ENCODE peak calls at places on chromosomes 3 and 15, in ten cellular contexts. One of them, this sample, is unnamed.

GRCh38 chr3:172836390-172836997 is 86.0 kb downstream of the ECT2 start:
- DNase-seq in K562: peak; percentile 24
- DNase-seq in spleen: no peak
- DNase-seq in stomach: no peak
- DNase-seq in prostate gland: no peak
- DNase-seq in GM12891: no peak
- DNase-seq in esophagus muscularis mucosa: no peak
- DNase-seq in Panc1: peak; percentile 32
- DNase-seq in HL-60: no peak
- DNase-seq in vagina: no peak
- DNase-seq in this sample: no peak

GRCh38 chr3:133956982-133957381 is 61.3 kb upstream of the RAB6B start:
- DNase-seq in stomach: no peak
- DNase-seq in prostate gland: no peak
- DNase-seq in HL-60: no peak
- DNase-seq in K562: no peak
- DNase-seq in vagina: no peak
- DNase-seq in GM12891: no peak
- DNase-seq in spleen: peak; percentile 48
- DNase-seq in esophagus muscularis mucosa: no peak
- DNase-seq in Panc1: no peak
- DNase-seq in this sample: no peak

GRCh38 chr15:100115711-100116090 is 226.1 kb downstream of the ADAMTS17 start:
- DNase-seq in Panc1: no peak
- DNase-seq in spleen: peak; percentile 32
- DNase-seq in vagina: no peak
- DNase-seq in esophagus muscularis mucosa: no peak
- DNase-seq in GM12891: no peak
- DNase-seq in stomach: no peak
- DNase-seq in K562: no peak
- DNase-seq in HL-60: no peak
- DNase-seq in prostate gland: no peak
- DNase-seq in this sample: no peak

GRCh38 chr3:11095932-11096265 is 58.4 kb upstream of the HRH1 start:
- DNase-seq in K562: peak; percentile 4
- DNase-seq in Panc1: no peak
- DNase-seq in esophagus muscularis mucosa: no peak
- DNase-seq in stomach: no peak
- DNase-seq in spleen: no peak
- DNase-seq in vagina: no peak
- DNase-seq in GM12891: no peak
- DNase-seq in prostate gland: no peak
- DNase-seq in HL-60: no peak
- DNase-seq in this sample: no peak

GRCh38 chr3:85161544-85161943 is 202.8 kb downstream of the CADM2 start:
- DNase-seq in Panc1: peak; percentile 27
- DNase-seq in HL-60: no peak
- DNase-seq in vagina: no peak
- DNase-seq in K562: no peak
- DNase-seq in esophagus muscularis mucosa: no peak
- DNase-seq in prostate gland: no peak
- DNase-seq in spleen: no peak
- DNase-seq in stomach: no peak
- DNase-seq in GM12891: no peak
- DNase-seq in this sample: no peak

GRCh38 chr3:143464850-143465249 is 345.3 kb downstream of the CHST2 start:
- DNase-seq in vagina: no peak
- DNase-seq in spleen: no peak
- DNase-seq in GM12891: no peak
- DNase-seq in esophagus muscularis mucosa: no peak
- DNase-seq in HL-60: no peak
- DNase-seq in stomach: no peak
- DNase-seq in prostate gland: no peak
- DNase-seq in Panc1: no peak
- DNase-seq in K562: no peak
- DNase-seq in this sample: no peak

GRCh38 chr15:49731187-49731828 is 110.5 kb downstream of the DTWD1 start:
- DNase-seq in stomach: no peak
- DNase-seq in Panc1: no peak
- DNase-seq in prostate gland: no peak
- DNase-seq in GM12891: no peak
- DNase-seq in K562: no peak
- DNase-seq in spleen: no peak
- DNase-seq in esophagus muscularis mucosa: no peak
- DNase-seq in HL-60: no peak
- DNase-seq in vagina: no peak
- DNase-seq in this sample: no peak

GRCh38 chr15:89822951-89823701 is 8.5 kb upstream of the ANPEP start:
- DNase-seq in GM12891: no peak
- DNase-seq in spleen: peak; percentile 83
- DNase-seq in vagina: no peak
- DNase-seq in K562: no peak
- DNase-seq in prostate gland: no peak
- DNase-seq in stomach: no peak
- DNase-seq in Panc1: no peak
- DNase-seq in HL-60: no peak
- DNase-seq in esophagus muscularis mucosa: no peak
- DNase-seq in this sample: no peak

GRCh38 chr15:95875141-95875643 is 455.3 kb upstream of the NR2F2 start:
- DNase-seq in GM12891: no peak
- DNase-seq in HL-60: peak; percentile 68
- DNase-seq in vagina: no peak
- DNase-seq in K562: no peak
- DNase-seq in Panc1: no peak
- DNase-seq in spleen: no peak
- DNase-seq in prostate gland: peak; percentile 6
- DNase-seq in stomach: peak; percentile 38
- DNase-seq in esophagus muscularis mucosa: no peak
- DNase-seq in this sample: no peak

GRCh38 chr15:32799904-32800535 is 82.2 kb downstream of the GREM1 start:
- DNase-seq in esophagus muscularis mucosa: no peak
- DNase-seq in K562: no peak
- DNase-seq in spleen: no peak
- DNase-seq in stomach: no peak
- DNase-seq in prostate gland: no peak
- DNase-seq in GM12891: no peak
- DNase-seq in vagina: no peak
- DNase-seq in HL-60: no peak
- DNase-seq in Panc1: no peak
- DNase-seq in this sample: no peak

GRCh38 chr15:97870771-97871170 is 89.7 kb upstream of the ARRDC4 start:
- DNase-seq in esophagus muscularis mucosa: no peak
- DNase-seq in prostate gland: no peak
- DNase-seq in stomach: no peak
- DNase-seq in vagina: no peak
- DNase-seq in K562: no peak
- DNase-seq in spleen: no peak
- DNase-seq in GM12891: no peak
- DNase-seq in HL-60: no peak
- DNase-seq in Panc1: no peak
- DNase-seq in this sample: no peak

GRCh38 chr3:27345045-27345444 is 24.1 kb downstream of the NEK10 start:
- DNase-seq in HL-60: no peak
- DNase-seq in spleen: no peak
- DNase-seq in K562: no peak
- DNase-seq in Panc1: no peak
- DNase-seq in GM12891: no peak
- DNase-seq in vagina: no peak
- DNase-seq in stomach: no peak
- DNase-seq in prostate gland: no peak
- DNase-seq in esophagus muscularis mucosa: no peak
- DNase-seq in this sample: no peak

GRCh38 chr3:193980905-193981304 is 155.0 kb upstream of the HES1 start:
- DNase-seq in spleen: no peak
- DNase-seq in HL-60: no peak
- DNase-seq in GM12891: no peak
- DNase-seq in esophagus muscularis mucosa: peak; percentile 68
- DNase-seq in Panc1: no peak
- DNase-seq in prostate gland: no peak
- DNase-seq in K562: no peak
- DNase-seq in vagina: no peak
- DNase-seq in stomach: no peak
- DNase-seq in this sample: no peak

GRCh38 chr3:171980578-171981270 is 58.7 kb upstream of the FNDC3B start:
- DNase-seq in K562: no peak
- DNase-seq in HL-60: no peak
- DNase-seq in GM12891: no peak
- DNase-seq in spleen: no peak
- DNase-seq in vagina: no peak
- DNase-seq in stomach: no peak
- DNase-seq in esophagus muscularis mucosa: no peak
- DNase-seq in Panc1: no peak
- DNase-seq in prostate gland: no peak
- DNase-seq in this sample: no peak

GRCh38 chr3:82875401-82875800 is 1114.0 kb upstream of the GBE1 start:
- DNase-seq in K562: no peak
- DNase-seq in HL-60: no peak
- DNase-seq in vagina: no peak
- DNase-seq in stomach: no peak
- DNase-seq in prostate gland: no peak
- DNase-seq in esophagus muscularis mucosa: no peak
- DNase-seq in GM12891: no peak
- DNase-seq in Panc1: no peak
- DNase-seq in spleen: no peak
- DNase-seq in this sample: no peak

GRCh38 chr15:70376929-70377691 is 279.4 kb upstream of the TLE3 start:
- DNase-seq in spleen: no peak
- DNase-seq in esophagus muscularis mucosa: peak; percentile 91
- DNase-seq in GM12891: no peak
- DNase-seq in Panc1: no peak
- DNase-seq in K562: no peak
- DNase-seq in vagina: peak; percentile 85
- DNase-seq in stomach: peak; percentile 53
- DNase-seq in HL-60: peak; percentile 68
- DNase-seq in prostate gland: no peak
- DNase-seq in this sample: peak; percentile 83

GRCh38 chr3:3334456-3334855 is 155.0 kb upstream of the CRBN start:
- DNase-seq in Panc1: no peak
- DNase-seq in K562: no peak
- DNase-seq in prostate gland: no peak
- DNase-seq in vagina: no peak
- DNase-seq in esophagus muscularis mucosa: no peak
- DNase-seq in spleen: no peak
- DNase-seq in GM12891: no peak
- DNase-seq in HL-60: no peak
- DNase-seq in stomach: no peak
- DNase-seq in this sample: no peak

GRCh38 chr3:3333571-3333970 is 154.1 kb upstream of the CRBN start:
- DNase-seq in stomach: no peak
- DNase-seq in GM12891: no peak
- DNase-seq in spleen: no peak
- DNase-seq in esophagus muscularis mucosa: peak; percentile 68
- DNase-seq in K562: no peak
- DNase-seq in HL-60: no peak
- DNase-seq in Panc1: no peak
- DNase-seq in vagina: no peak
- DNase-seq in prostate gland: no peak
- DNase-seq in this sample: no peak
- TF ChIP-seq POLR2AphosphoS5 in stomach: no peak
- TF ChIP-seq POLR2AphosphoS5 in GM12891: no peak
- TF ChIP-seq POLR2AphosphoS5 in spleen: no peak
- TF ChIP-seq POLR2AphosphoS5 in esophagus muscularis mucosa: no peak
- TF ChIP-seq POLR2AphosphoS5 in K562: no peak
- TF ChIP-seq POLR2AphosphoS5 in HL-60: no peak
- TF ChIP-seq POLR2AphosphoS5 in Panc1: no peak
- TF ChIP-seq POLR2AphosphoS5 in vagina: no peak
- TF ChIP-seq POLR2AphosphoS5 in prostate gland: no peak
- TF ChIP-seq POLR2AphosphoS5 in this sample: no peak

GRCh38 chr15:77067691-77068367 is 3.1 kb downstream of the TSPAN3 start:
- DNase-seq in HL-60: no peak
- DNase-seq in esophagus muscularis mucosa: no peak
- DNase-seq in K562: no peak
- DNase-seq in vagina: no peak
- DNase-seq in GM12891: no peak
- DNase-seq in spleen: no peak
- DNase-seq in prostate gland: no peak
- DNase-seq in stomach: no peak
- DNase-seq in Panc1: no peak
- DNase-seq in this sample: no peak

GRCh38 chr15:77064539-77065308 is 6.2 kb downstream of the TSPAN3 start:
- DNase-seq in stomach: no peak
- DNase-seq in HL-60: no peak
- DNase-seq in prostate gland: no peak
- DNase-seq in esophagus muscularis mucosa: no peak
- DNase-seq in spleen: no peak
- DNase-seq in K562: no peak
- DNase-seq in Panc1: peak; percentile 89
- DNase-seq in vagina: no peak
- DNase-seq in GM12891: no peak
- DNase-seq in this sample: no peak

GRCh38 chr15:77068633-77069032 is 2.3 kb downstream of the TSPAN3 start:
- DNase-seq in prostate gland: no peak
- DNase-seq in K562: no peak
- DNase-seq in stomach: no peak
- DNase-seq in Panc1: no peak
- DNase-seq in spleen: no peak
- DNase-seq in HL-60: no peak
- DNase-seq in esophagus muscularis mucosa: no peak
- DNase-seq in GM12891: no peak
- DNase-seq in vagina: no peak
- DNase-seq in this sample: no peak

GRCh38 chr15:77069521-77070121 is 1.3 kb downstream of the TSPAN3 start:
- DNase-seq in spleen: no peak
- DNase-seq in stomach: peak; percentile 47
- DNase-seq in Panc1: no peak
- DNase-seq in GM12891: no peak
- DNase-seq in K562: no peak
- DNase-seq in vagina: no peak
- DNase-seq in esophagus muscularis mucosa: no peak
- DNase-seq in HL-60: no peak
- DNase-seq in prostate gland: no peak
- DNase-seq in this sample: no peak

GRCh38 chr15:77066961-77067690 is 3.8 kb downstream of the TSPAN3 start:
- DNase-seq in K562: no peak
- DNase-seq in prostate gland: no peak
- DNase-seq in stomach: no peak
- DNase-seq in GM12891: no peak
- DNase-seq in Panc1: no peak
- DNase-seq in spleen: no peak
- DNase-seq in HL-60: no peak
- DNase-seq in vagina: no peak
- DNase-seq in esophagus muscularis mucosa: no peak
- DNase-seq in this sample: no peak
- TF ChIP-seq POLR2AphosphoS5 in K562: no peak
- TF ChIP-seq POLR2AphosphoS5 in prostate gland: peak; percentile 11
- TF ChIP-seq POLR2AphosphoS5 in stomach: peak; percentile 69
- TF ChIP-seq POLR2AphosphoS5 in GM12891: no peak
- TF ChIP-seq POLR2AphosphoS5 in Panc1: peak; percentile 55
- TF ChIP-seq POLR2AphosphoS5 in spleen: no peak
- TF ChIP-seq POLR2AphosphoS5 in HL-60: no peak
- TF ChIP-seq POLR2AphosphoS5 in vagina: peak; percentile 26
- TF ChIP-seq POLR2AphosphoS5 in esophagus muscularis mucosa: no peak
- TF ChIP-seq POLR2AphosphoS5 in this sample: no peak

GRCh38 chr3:197456271-197457091 is 99.3 kb downstream of the BDH1 start:
- DNase-seq in vagina: no peak
- DNase-seq in esophagus muscularis mucosa: peak; percentile 96
- DNase-seq in K562: peak; percentile 72
- DNase-seq in spleen: peak; percentile 88
- DNase-seq in GM12891: peak; percentile 64
- DNase-seq in prostate gland: peak; percentile 64
- DNase-seq in HL-60: peak; percentile 78
- DNase-seq in Panc1: no peak
- DNase-seq in stomach: peak; percentile 86
- DNase-seq in this sample: peak; percentile 95
- TF ChIP-seq POLR2AphosphoS5 in vagina: peak; percentile 67
- TF ChIP-seq POLR2AphosphoS5 in esophagus muscularis mucosa: peak; percentile 51
- TF ChIP-seq POLR2AphosphoS5 in K562: no peak
- TF ChIP-seq POLR2AphosphoS5 in spleen: peak; percentile 77
- TF ChIP-seq POLR2AphosphoS5 in GM12891: peak; percentile 14
- TF ChIP-seq POLR2AphosphoS5 in prostate gland: peak; percentile 58
- TF ChIP-seq POLR2AphosphoS5 in HL-60: peak; percentile 52
- TF ChIP-seq POLR2AphosphoS5 in Panc1: peak; percentile 69
- TF ChIP-seq POLR2AphosphoS5 in stomach: peak; percentile 69
- TF ChIP-seq POLR2AphosphoS5 in this sample: peak; percentile 55

GRCh38 chr3:128794067-128794768 is 68.2 kb downstream of the RAB7A start:
- DNase-seq in GM12891: no peak
- DNase-seq in spleen: no peak
- DNase-seq in HL-60: peak; percentile 28
- DNase-seq in K562: no peak
- DNase-seq in prostate gland: no peak
- DNase-seq in vagina: no peak
- DNase-seq in esophagus muscularis mucosa: no peak
- DNase-seq in stomach: no peak
- DNase-seq in Panc1: no peak
- DNase-seq in this sample: no peak
- TF ChIP-seq POLR2AphosphoS5 in GM12891: no peak
- TF ChIP-seq POLR2AphosphoS5 in spleen: no peak
- TF ChIP-seq POLR2AphosphoS5 in HL-60: no peak
- TF ChIP-seq POLR2AphosphoS5 in K562: no peak
- TF ChIP-seq POLR2AphosphoS5 in prostate gland: no peak
- TF ChIP-seq POLR2AphosphoS5 in vagina: no peak
- TF ChIP-seq POLR2AphosphoS5 in esophagus muscularis mucosa: no peak
- TF ChIP-seq POLR2AphosphoS5 in stomach: no peak
- TF ChIP-seq POLR2AphosphoS5 in Panc1: no peak
- TF ChIP-seq POLR2AphosphoS5 in this sample: no peak